ENCODE peak calls at places on chromosomes 7 and 10, in six cellular contexts. N is mesendoderm; X is transverse colon; B is cardiac muscle cell; J is CD8-positive, alpha-beta T cell; R is esophagus squamous epithelium. D is an unnamed sample. For H3K27me3, the result is how much of the 10 kb centered on the place peaks cover.

GRCh38 chr7:64099656-64100531 is 54.7 kb downstream of the ZNF727 start:
- DNase-seq in N (no peak), X (no peak), B (no peak), J (no peak), R (no peak), D (no peak)

GRCh38 chr10:124654686-124655085 is 89.5 kb downstream of the FAM53B start:
- DNase-seq in N (no peak), X (no peak), B (no peak), J (peak), R (no peak), D (no peak)

GRCh38 chr10:100738055-100738827 is 7.1 kb upstream of the PAX2 start:
- DNase-seq in N (peak), X (no peak), B (no peak), J (no peak), R (no peak), D (no peak)

GRCh38 chr10:131678171-131678570 is 222.6 kb upstream of the PPP2R2D start:
- DNase-seq in N (no peak), X (no peak), B (no peak), J (no peak), R (no peak), D (no peak)

GRCh38 chr10:95183132-95183450 is 10.9 kb upstream of the ACSM6 start:
- DNase-seq in N (no peak), X (no peak), B (no peak), J (no peak), R (no peak), D (no peak)

GRCh38 chr10:104339469-104340098 is 1.3 kb upstream of the ITPRIP start:
- DNase-seq in N (no peak), X (peak), B (peak), J (no peak), R (no peak), D (no peak)

GRCh38 chr10:132283604-132284382 is 24.0 kb downstream of the STK32C start:
- DNase-seq in N (no peak), X (no peak), B (no peak), J (no peak), R (no peak), D (no peak)

GRCh38 chr7:3987426-3987927 is 686.4 kb downstream of the SDK1 start:
- DNase-seq in N (no peak), X (no peak), B (no peak), J (no peak), R (no peak), D (no peak)

GRCh38 chr10:116597543-116597942 is 6.8 kb downstream of the PNLIPRP1 start:
- DNase-seq in N (no peak), X (no peak), B (no peak), J (no peak), R (no peak), D (no peak)

GRCh38 chr10:60099998-60100747 is 193.8 kb upstream of the CCDC6 start:
- DNase-seq in N (peak), X (no peak), B (peak), J (no peak), R (no peak), D (no peak)

GRCh38 chr7:27159278-27160146 is 3.0 kb upstream of the HOXA7 start:
- DNase-seq in N (no peak), X (peak), B (no peak), J (no peak), R (no peak), D (peak)

GRCh38 chr10:115432188-115432819 is 339.1 kb downstream of the ATRNL1 start:
- DNase-seq in N (peak), X (no peak), B (peak), J (no peak), R (no peak), D (no peak)

GRCh38 chr10:122541541-122542002 is 19.0 kb upstream of the DMBT1 start:
- DNase-seq in N (no peak), X (no peak), B (peak), J (no peak), R (no peak), D (no peak)

GRCh38 chr7:7054252-7054830 is 128.0 kb upstream of the C1GALT1 start:
- DNase-seq in N (no peak), X (no peak), B (no peak), J (no peak), R (no peak), D (no peak)
- H3K27me3 ChIP-seq in N (under half), X (under half), B (under half), J (under half), R (under half), D (under half)

GRCh38 chr7:1232103-1232466 is 587 bp upstream of the UNCX start:
- DNase-seq in N (no peak), X (no peak), B (no peak), J (no peak), R (no peak), D (no peak)
- H3K4me3 ChIP-seq in N (no peak), X (no peak), B (no peak), J (no peak), R (no peak), D (no peak)

DNA sequence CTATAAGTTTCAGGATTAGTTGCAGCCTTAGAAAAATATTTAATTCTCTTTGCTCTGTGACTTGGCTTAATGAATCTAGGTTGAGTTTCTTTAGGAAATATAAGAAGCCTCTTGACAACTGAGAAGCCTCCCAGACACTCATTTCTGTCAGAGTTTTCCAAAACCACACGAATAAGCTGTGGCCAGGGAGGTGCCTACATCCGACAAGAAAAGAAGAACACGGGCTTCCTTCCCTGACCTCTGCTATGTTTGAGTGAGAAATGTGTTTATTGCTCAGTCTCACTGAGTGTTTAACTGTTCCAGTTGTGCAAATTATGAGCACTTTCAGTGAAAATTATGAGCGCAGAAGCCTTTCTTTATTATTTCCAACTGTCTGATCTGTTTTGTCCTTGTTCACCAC is 105.0 kb downstream of the TRIL start:
- DNase-seq in N (no peak), X (no peak), B (no peak), J (no peak), R (no peak), D (no peak)
- H3K27me3 ChIP-seq in N (under half), X (under half), B (under half), J (under half), R (under half), D (half or more)

GRCh38 chr7:94395141-94396041 is 696 bp downstream of the COL1A2 start:
- DNase-seq in N (peak), X (peak), B (peak), J (no peak), R (no peak), D (peak)
- H3K4me3 ChIP-seq in N (peak), X (peak), B (peak), J (peak), R (peak), D (no peak)

D was measured in WERI-Rb-1.